ENCODE peak calls at places on chromosomes 2 and 18, in seven cellular contexts. I is BE2C, Z is A549, T is uterus, E is AG04449, S is astrocyte, A is fibroblast of lung. C is an unnamed sample.

GRCh38 chr2:47334356-47335136 is 68.4 kb upstream of the MSH2 start:
- DNase-seq in E (no peak), A (no peak), T (no peak), Z (no peak), I (no peak), S (no peak), C (no peak)

GRCh38 chr2:219643788-219644398 is 16.5 kb downstream of the SLC4A3 start:
- DNase-seq in Z (peak), S (no peak), A (no peak), T (no peak), I (no peak), E (no peak), C (peak)

GRCh38 chr18:75492897-75493296 is 65.4 kb upstream of the SMIM21 start:
- DNase-seq in A (no peak), S (peak), I (no peak), Z (no peak), T (no peak), E (no peak), C (no peak)

GRCh38 chr2:26952374-26952773 is 18.1 kb upstream of the MAPRE3 start:
- DNase-seq in I (no peak), S (no peak), T (no peak), A (no peak), E (no peak), Z (no peak), C (no peak)

GRCh38 chr2:72993147-72993546 is 75.8 kb downstream of the EMX1 start:
- DNase-seq in T (no peak), A (peak), S (no peak), E (no peak), I (peak), Z (peak), C (peak)

GRCh38 chr2:228545749-228546148 is 364.3 kb upstream of the SPHKAP start:
- DNase-seq in T (no peak), A (no peak), E (no peak), I (no peak), S (peak), Z (no peak), C (no peak)

GRCh38 chr2:173964565-173965371 is 405 bp downstream of the SP3 start:
- DNase-seq in E (no peak), Z (peak), I (peak), S (peak), A (peak), T (peak), C (peak)

GRCh38 chr2:134912406-134912805 is 6.2 kb upstream of the CCNT2 start:
- DNase-seq in T (no peak), S (peak), E (no peak), Z (no peak), I (no peak), A (peak), C (peak)

GRCh38 chr2:119223521-119224390 is at the start of gene STEAP3:
- DNase-seq in T (peak), S (peak), E (no peak), A (peak), I (peak), Z (peak), C (peak)

GRCh38 chr2:223590964-223591363 is 11.2 kb downstream of the SCG2 start:
- DNase-seq in I (no peak), S (peak), A (peak), T (no peak), Z (no peak), E (no peak), C (peak)

GRCh38 chr2:98350411-98350810 is 4.2 kb downstream of the CNGA3 start:
- DNase-seq in S (no peak), A (no peak), E (no peak), I (no peak), Z (no peak), T (no peak), C (no peak)

GRCh38 chr2:79219383-79219988 is 59.9 kb upstream of the REG3A start:
- DNase-seq in A (peak), T (no peak), Z (peak), S (peak), I (peak), E (no peak), C (peak)

GRCh38 chr2:49935456-49935855 is 781.1 kb upstream of the FSHR start:
- DNase-seq in I (no peak), E (no peak), T (no peak), A (no peak), Z (no peak), S (no peak), C (no peak)

GRCh38 chr2:120594856-120595685 is 140.6 kb upstream of the GLI2 start:
- DNase-seq in A (no peak), T (no peak), E (no peak), S (no peak), I (no peak), Z (peak), C (peak)

GRCh38 chr2:241598487-241598886 is 38.5 kb downstream of the THAP4 start:
- DNase-seq in E (no peak), T (no peak), Z (peak), I (no peak), S (no peak), A (no peak), C (no peak)

DNA sequence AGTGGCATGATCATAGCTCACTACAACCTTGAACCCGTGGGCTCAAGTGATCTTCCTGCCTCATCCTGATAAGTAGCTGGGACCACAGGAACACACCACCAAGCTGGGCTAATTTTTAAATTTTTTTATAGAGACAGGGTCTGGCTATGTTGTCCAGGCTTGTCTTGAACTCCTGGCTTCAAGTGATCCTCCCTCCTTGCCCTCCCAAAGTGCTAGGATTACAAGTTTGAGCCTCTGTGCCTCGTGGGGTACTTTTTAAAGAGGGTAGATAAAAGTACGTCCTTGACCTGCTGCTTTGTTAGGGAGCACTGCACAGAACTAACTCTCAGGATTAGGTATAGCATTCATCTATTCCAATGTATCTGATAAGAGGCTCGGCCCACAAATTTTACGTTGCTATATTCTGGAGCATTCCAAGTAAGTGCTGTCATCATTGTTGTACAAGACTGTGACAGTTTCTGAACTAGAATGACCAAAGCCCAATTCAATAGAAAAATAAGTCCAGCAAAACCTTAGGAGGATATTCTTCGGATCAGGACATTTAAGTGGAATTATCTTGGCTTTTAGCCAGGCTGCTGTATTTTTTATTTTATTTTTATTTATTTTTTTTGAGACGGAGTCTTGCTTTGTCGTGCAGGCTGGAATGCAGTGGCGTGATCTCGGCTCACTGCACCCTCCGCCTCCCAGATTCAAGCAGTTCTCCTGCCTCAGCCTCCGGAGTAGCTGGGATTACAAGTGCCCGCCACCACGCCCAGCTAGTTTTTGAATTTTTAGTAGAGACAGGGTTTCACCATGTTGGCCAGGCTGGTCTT is 4.1 kb downstream of the MTCL1 start:
- DNase-seq in I (no peak), E (no peak), A (no peak), Z (no peak), S (peak), T (no peak), C (no peak)
- H3K4me3 ChIP-seq in I (no peak), E (peak), A (no peak), Z (peak), S (no peak), T (no peak), C (no peak)

DNA sequence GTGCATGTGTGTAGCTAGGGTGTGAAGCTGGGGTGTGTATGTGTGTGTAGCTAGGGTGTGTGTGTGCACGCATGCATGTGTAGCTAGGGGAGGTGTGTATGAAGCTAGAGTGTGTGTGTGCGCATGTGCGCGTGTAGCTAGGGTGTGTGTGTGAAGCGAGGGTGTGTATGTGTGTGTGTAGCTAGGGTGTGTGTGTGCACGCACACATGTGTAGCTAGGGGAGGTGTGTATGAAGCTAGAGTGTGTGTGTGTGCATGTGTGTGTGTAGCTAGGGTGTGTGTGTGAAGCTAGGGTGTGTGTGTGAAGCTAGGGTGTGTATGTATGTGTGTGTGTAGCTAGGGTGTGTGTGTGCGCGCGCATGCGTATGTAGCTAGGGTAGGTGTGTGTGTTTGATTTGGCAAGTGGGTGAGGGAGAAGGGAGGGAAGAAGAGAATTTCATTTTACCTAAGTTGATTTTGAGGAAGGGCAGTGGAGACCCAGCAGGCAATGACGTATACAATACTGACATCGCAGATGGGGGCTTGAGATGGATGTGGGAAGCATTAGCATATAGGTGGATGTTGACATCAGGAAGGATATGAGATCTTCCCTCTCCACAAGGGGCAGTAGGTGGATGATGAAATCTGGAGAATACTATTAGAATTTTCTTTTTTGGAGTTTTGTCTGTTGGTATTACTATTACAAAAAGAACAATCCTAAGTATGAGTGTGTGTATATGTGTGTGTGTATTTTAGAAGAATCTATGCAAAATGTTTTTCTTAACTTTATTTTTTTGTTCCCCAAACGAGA is 70.7 kb downstream of the PRELID3A start:
- DNase-seq in A (no peak), I (peak), T (no peak), S (no peak), E (no peak), Z (no peak), C (no peak)
- TF ChIP-seq CTCF in A (no peak), I (peak), T (no peak), S (no peak), E (no peak), Z (no peak), C (peak)

GRCh38 chr2:51027968-51028367 is 4.0 kb downstream of the NRXN1 start:
- DNase-seq in I (no peak), S (no peak), Z (no peak), T (no peak), A (no peak), E (no peak), C (no peak)
- H3K4me3 ChIP-seq in I (no peak), S (no peak), Z (no peak), T (no peak), A (no peak), E (no peak), C (no peak)

DNA sequence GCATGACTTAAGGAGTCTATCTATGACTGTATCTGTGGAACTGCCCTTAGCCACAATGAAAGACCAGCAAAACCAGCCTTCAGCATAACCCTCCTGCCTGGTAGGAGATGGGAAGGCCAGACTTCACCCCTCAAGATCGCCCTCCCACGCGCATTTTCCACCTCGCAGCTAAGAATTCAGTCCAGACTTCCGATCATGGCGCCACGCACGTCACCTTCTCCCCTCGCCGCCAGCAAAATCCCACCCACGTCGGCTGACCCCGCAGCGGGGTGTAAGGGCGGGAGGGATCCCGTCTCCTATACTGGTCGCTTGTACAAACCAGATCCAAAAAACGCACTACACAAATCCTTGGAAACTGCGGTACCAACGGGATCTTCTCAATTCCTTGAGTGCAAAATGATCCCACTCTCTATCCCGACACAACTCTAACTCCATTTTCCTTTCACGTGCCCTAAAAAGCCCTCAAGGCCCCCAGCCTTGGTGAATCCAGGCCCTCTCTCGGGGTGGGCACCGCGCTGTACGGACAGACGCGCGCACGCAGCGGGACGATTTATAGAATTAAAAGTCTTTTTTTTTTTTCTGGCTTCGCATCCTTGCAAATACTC is 1.0 kb upstream of the BMPR2 start:
- DNase-seq in I (peak), Z (peak), E (peak), A (peak), T (peak), S (peak), C (peak)
- TF ChIP-seq CTCF in I (no peak), Z (no peak), E (no peak), A (no peak), T (no peak), S (no peak), C (no peak)

GRCh38 chr2:59307196-59307595 is 1066.1 kb upstream of the FANCL start:
- DNase-seq in A (no peak), S (no peak), Z (no peak), E (no peak), T (no peak), I (no peak), C (no peak)
- H3K4me3 ChIP-seq in A (no peak), S (no peak), Z (no peak), E (no peak), T (no peak), I (no peak), C (no peak)

GRCh38 chr2:122191331-122191730 is 435.9 kb downstream of the TSN start:
- DNase-seq in E (no peak), I (peak), T (no peak), Z (peak), S (no peak), A (no peak), C (peak)
- TF ChIP-seq CTCF in E (no peak), I (peak), T (no peak), Z (peak), S (peak), A (peak), C (peak)

DNA sequence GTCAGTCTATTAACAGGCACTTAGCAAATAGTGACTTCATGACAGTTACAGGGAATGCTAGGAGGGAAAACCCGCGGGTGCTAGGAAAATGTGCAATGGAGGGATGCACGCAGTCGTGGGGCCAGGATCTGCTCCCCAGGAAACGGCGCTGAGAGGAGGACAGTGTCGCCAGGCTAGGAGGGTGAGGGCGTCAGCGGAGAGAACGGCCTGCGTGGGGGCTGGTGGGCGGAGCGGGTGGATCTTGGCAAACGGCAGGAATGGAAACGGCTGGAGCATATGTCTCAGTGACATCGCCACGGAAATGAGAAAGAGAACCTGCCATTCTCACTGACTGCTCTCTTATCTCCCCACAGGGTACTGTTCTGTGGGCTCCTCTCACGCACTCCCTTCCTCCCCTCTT is 478.5 kb upstream of the ID2 start:
- DNase-seq in Z (no peak), E (no peak), T (no peak), I (peak), A (no peak), S (no peak), C (no peak)
- H3K4me3 ChIP-seq in Z (no peak), E (no peak), T (no peak), I (peak), A (no peak), S (no peak), C (no peak)

GRCh38 chr2:238305092-238305862 is 15.0 kb upstream of the TRAF3IP1 start:
- DNase-seq in T (no peak), I (no peak), Z (peak), A (no peak), E (no peak), S (no peak), C (no peak)

GRCh38 chr2:238302076-238302475 is 13.7 kb upstream of the PER2 start:
- DNase-seq in A (no peak), Z (no peak), T (no peak), E (no peak), I (no peak), S (no peak), C (no peak)

GRCh38 chr2:238304116-238304515 is 15.7 kb upstream of the PER2 start:
- DNase-seq in T (no peak), Z (no peak), A (no peak), I (no peak), S (no peak), E (no peak), C (no peak)

GRCh38 chr2:238299803-238300202 is 11.4 kb upstream of the PER2 start:
- DNase-seq in I (no peak), T (no peak), A (no peak), S (no peak), Z (peak), E (no peak), C (no peak)

GRCh38 chr2:238302751-238303150 is 14.3 kb upstream of the PER2 start:
- DNase-seq in T (no peak), I (no peak), S (no peak), E (no peak), A (no peak), Z (no peak), C (no peak)
- TF ChIP-seq CTCF in T (no peak), I (no peak), S (no peak), E (no peak), A (no peak), Z (no peak), C (no peak)